ENCODE peak calls at places on chromosome 4, in six cellular contexts. One of them, this sample, is unnamed.

GRCh38 chr4:148092316-148093014 is 349.7 kb downstream of the NR3C2 start:
- DNase-seq in transverse colon: no peak
- DNase-seq in Peyer's patch: no peak
- DNase-seq in suprapubic skin: no peak
- DNase-seq in GM23248: no peak
- DNase-seq in sigmoid colon: no peak
- DNase-seq in this sample: no peak

GRCh38 chr4:157674699-157675098 is 454.2 kb downstream of the GRIA2 start:
- DNase-seq in sigmoid colon: no peak
- DNase-seq in suprapubic skin: no peak
- DNase-seq in GM23248: no peak
- DNase-seq in Peyer's patch: no peak
- DNase-seq in transverse colon: no peak
- DNase-seq in this sample: no peak

GRCh38 chr4:98603683-98604573 is 54.5 kb downstream of the TSPAN5 start:
- DNase-seq in GM23248: peak; percentile 45
- DNase-seq in Peyer's patch: no peak
- DNase-seq in sigmoid colon: no peak
- DNase-seq in suprapubic skin: no peak
- DNase-seq in transverse colon: no peak
- DNase-seq in this sample: no peak

GRCh38 chr4:5461477-5461876 is 246.9 kb downstream of the EVC2 start:
- DNase-seq in transverse colon: no peak
- DNase-seq in Peyer's patch: no peak
- DNase-seq in sigmoid colon: no peak
- DNase-seq in GM23248: no peak
- DNase-seq in suprapubic skin: peak; percentile 32
- DNase-seq in this sample: no peak

GRCh38 chr4:20698382-20698781 is 1.9 kb upstream of the PACRGL start:
- DNase-seq in Peyer's patch: no peak
- DNase-seq in transverse colon: no peak
- DNase-seq in sigmoid colon: no peak
- DNase-seq in GM23248: peak; percentile 57
- DNase-seq in suprapubic skin: no peak
- DNase-seq in this sample: no peak

GRCh38 chr4:36348403-36348938 is 67.1 kb downstream of the DTHD1 start:
- DNase-seq in sigmoid colon: no peak
- DNase-seq in transverse colon: no peak
- DNase-seq in GM23248: no peak
- DNase-seq in suprapubic skin: no peak
- DNase-seq in Peyer's patch: no peak
- DNase-seq in this sample: no peak

GRCh38 chr4:187175197-187175596 is 451.5 kb upstream of the FAT1 start:
- DNase-seq in GM23248: peak; percentile 5
- DNase-seq in Peyer's patch: no peak
- DNase-seq in transverse colon: no peak
- DNase-seq in sigmoid colon: no peak
- DNase-seq in suprapubic skin: no peak
- DNase-seq in this sample: no peak

GRCh38 chr4:103915224-103915869 is 195.6 kb upstream of the TACR3 start:
- DNase-seq in transverse colon: no peak
- DNase-seq in suprapubic skin: no peak
- DNase-seq in GM23248: peak; percentile 66
- DNase-seq in sigmoid colon: no peak
- DNase-seq in Peyer's patch: no peak
- DNase-seq in this sample: no peak

GRCh38 chr4:183636923-183637322 is 22.1 kb downstream of the RWDD4 start:
- DNase-seq in sigmoid colon: no peak
- DNase-seq in Peyer's patch: no peak
- DNase-seq in suprapubic skin: no peak
- DNase-seq in transverse colon: no peak
- DNase-seq in GM23248: peak; percentile 18
- DNase-seq in this sample: no peak

GRCh38 chr4:14726441-14727405 is 275.6 kb upstream of the CPEB2 start:
- DNase-seq in suprapubic skin: no peak
- DNase-seq in GM23248: peak; percentile 1
- DNase-seq in sigmoid colon: no peak
- DNase-seq in transverse colon: peak; percentile 19
- DNase-seq in Peyer's patch: no peak
- DNase-seq in this sample: no peak

GRCh38 chr4:150123982-150124670 is 45.9 kb downstream of the DCLK2 start:
- DNase-seq in sigmoid colon: no peak
- DNase-seq in suprapubic skin: no peak
- DNase-seq in GM23248: no peak
- DNase-seq in transverse colon: no peak
- DNase-seq in Peyer's patch: no peak
- DNase-seq in this sample: no peak

DNA sequence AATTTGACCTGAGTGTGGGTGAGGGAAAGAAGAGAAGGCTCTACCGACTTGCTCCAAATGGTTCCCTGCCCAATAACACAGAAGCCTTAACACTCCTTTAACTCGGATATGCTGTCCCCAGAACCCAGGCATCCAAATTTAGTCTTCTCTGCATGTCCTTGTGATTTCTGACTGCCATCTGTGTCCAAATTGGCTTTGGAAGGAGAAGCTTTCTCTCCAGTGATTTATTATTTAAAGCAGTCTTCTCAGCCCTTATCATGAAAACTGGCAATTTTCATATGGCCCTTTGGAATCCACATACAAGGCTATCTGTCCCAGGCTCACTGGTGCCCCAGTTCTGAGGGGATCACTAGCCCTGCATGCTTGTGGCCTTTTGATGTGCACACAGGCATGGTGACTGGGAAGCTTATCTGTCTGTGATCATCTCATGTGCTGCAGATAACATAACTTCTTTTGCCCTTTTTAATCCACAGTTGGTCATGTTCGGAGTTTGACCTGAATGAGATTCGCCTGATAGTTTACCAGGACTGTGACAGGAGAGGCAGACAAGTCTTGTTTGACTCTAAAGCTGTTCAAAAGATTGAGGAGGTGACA is 56.7 kb downstream of the FNIP2 start:
- DNase-seq in suprapubic skin: no peak
- DNase-seq in GM23248: no peak
- DNase-seq in transverse colon: no peak
- DNase-seq in sigmoid colon: no peak
- DNase-seq in Peyer's patch: no peak
- DNase-seq in this sample: no peak
- H3K4me1 ChIP-seq in suprapubic skin: peaks cover 52% of the 10 kb centered on the region
- H3K4me1 ChIP-seq in GM23248: peaks cover 43% of the 10 kb centered on the region
- H3K4me1 ChIP-seq in transverse colon: peaks cover 37% of the 10 kb centered on the region
- H3K4me1 ChIP-seq in sigmoid colon: peaks cover 46% of the 10 kb centered on the region
- H3K4me1 ChIP-seq in Peyer's patch: no peaks in the 10 kb centered on the region
- H3K4me1 ChIP-seq in this sample: peaks cover 51% of the 10 kb centered on the region

DNA sequence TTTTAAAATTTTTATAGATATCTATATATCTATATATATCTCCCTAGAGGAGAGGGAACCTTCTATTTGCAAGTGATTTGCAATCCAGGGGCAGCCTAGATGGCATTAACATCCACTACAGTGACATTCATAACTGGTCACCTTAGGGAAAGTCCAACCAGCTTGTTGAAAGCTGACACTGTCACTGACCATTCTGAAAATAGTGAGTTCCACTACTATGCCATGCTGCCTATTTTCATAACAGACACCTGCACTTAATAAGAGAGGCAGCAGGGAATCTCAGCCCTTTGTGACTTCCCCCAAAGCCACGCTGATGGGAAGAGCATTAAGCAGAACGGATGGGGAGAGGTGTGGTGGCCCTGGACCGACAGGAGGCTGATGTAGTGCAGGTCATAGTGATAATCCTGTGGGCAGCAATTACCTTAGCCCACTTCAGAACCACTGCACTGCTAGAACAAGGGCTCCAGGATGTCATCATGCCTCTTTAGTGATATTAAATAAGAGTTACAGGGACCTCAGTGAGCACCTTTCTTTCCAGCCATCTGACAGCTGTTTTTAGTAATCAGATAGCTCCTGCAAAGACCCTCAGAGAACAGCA is 51.3 kb downstream of the GPRIN3 start:
- DNase-seq in suprapubic skin: no peak
- DNase-seq in transverse colon: no peak
- DNase-seq in sigmoid colon: no peak
- DNase-seq in Peyer's patch: no peak
- DNase-seq in GM23248: no peak
- DNase-seq in this sample: no peak
- H3K27ac ChIP-seq in suprapubic skin: no peak overlapping the region
- H3K27ac ChIP-seq in transverse colon: no peak overlapping the region
- H3K27ac ChIP-seq in sigmoid colon: no peak overlapping the region
- H3K27ac ChIP-seq in Peyer's patch: no peak overlapping the region
- H3K27ac ChIP-seq in GM23248: no peak overlapping the region
- H3K27ac ChIP-seq in this sample: no peak overlapping the region

DNA sequence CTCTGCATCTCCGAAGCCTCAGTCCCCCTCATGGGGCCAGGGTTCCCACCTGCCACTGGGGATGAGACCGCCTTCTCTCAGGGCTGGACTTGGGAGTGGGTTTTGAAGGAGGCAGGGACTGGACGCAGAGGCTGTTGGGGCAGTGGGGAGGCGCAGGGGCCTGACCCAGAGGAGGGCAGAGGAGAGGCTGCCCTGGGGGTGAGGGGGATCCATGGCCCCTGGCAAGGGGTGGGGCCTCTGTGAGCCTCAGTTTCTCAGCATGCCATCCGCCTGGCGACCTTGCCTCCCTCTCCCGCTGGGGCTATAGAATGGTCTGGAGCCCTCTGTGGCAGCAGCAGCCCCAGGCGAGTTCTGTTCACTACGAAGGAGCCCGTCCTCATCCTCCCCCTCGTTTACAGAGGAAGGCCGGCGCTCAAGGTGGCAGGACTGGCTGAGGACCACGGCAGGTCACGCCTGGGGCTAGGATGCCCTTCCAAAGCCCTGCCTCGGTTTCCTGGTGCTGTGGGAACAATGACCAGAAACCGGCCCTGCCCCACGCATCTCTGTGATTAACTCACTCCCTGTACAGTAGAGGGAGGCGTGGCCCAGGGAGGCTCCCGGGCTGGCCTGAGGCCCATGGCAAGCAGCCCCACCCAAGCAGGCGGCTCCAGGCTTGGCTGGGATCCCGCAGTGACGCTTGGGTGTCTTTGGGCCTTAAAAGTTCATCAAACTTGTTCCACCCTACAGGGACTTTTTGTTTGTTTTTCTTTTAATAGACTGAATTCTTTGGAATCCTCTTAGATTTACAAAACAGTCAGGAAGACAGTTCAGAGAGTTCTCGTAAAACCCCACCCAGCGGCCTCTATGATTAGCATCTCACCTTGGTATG is 16.0 kb upstream of the SH3TC1 start:
- DNase-seq in suprapubic skin: no peak
- DNase-seq in transverse colon: peak; percentile 93
- DNase-seq in GM23248: peak; percentile 94
- DNase-seq in Peyer's patch: peak; percentile 89
- DNase-seq in sigmoid colon: peak; percentile 78
- DNase-seq in this sample: no peak
- H3K4me1 ChIP-seq in suprapubic skin: peaks cover 50% of the 10 kb centered on the region
- H3K4me1 ChIP-seq in transverse colon: no peaks in the 10 kb centered on the region
- H3K4me1 ChIP-seq in GM23248: peaks cover 18% of the 10 kb centered on the region
- H3K4me1 ChIP-seq in Peyer's patch: no peaks in the 10 kb centered on the region
- H3K4me1 ChIP-seq in sigmoid colon: no peaks in the 10 kb centered on the region
- H3K4me1 ChIP-seq in this sample: peaks cover 45% of the 10 kb centered on the region

DNA sequence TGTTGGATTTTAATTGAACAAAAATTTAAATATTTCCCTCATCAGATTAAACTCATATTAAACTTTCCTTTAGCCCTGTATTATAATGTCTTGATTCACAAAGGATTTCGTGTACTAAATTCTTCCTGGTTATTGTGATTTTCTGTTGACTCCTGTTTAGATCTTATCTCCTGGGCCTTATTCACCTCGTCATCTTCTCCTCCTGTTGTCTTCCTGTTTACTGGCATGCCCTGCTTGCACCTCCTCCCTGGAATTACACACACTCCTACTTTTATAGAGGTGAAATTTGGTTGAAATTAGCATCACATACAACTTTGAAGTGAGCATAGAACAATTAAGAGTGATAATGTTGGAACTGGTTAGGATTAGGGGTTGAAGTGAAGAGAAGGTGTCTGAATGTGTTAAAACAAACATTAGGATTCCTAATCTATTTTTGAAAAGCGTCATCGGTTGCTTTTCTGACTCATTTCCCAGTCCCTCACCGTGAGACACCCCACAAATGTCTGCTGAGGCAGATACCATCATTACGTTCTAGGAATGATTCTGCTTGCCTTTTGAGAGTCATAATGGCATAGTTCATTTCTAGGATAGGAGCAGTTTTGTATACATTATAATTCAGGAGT is 32.5 kb downstream of the TLL1 start:
- DNase-seq in GM23248: no peak
- DNase-seq in suprapubic skin: no peak
- DNase-seq in transverse colon: no peak
- DNase-seq in Peyer's patch: no peak
- DNase-seq in sigmoid colon: no peak
- DNase-seq in this sample: no peak
- H3K27ac ChIP-seq in GM23248: no peak overlapping the region
- H3K27ac ChIP-seq in suprapubic skin: no peak overlapping the region
- H3K27ac ChIP-seq in transverse colon: no peak overlapping the region
- H3K27ac ChIP-seq in Peyer's patch: no peak overlapping the region
- H3K27ac ChIP-seq in sigmoid colon: no peak overlapping the region
- H3K27ac ChIP-seq in this sample: no peak overlapping the region

GRCh38 chr4:39936565-39937418 is 40.9 kb downstream of the PDS5A start:
- DNase-seq in Peyer's patch: no peak
- DNase-seq in sigmoid colon: no peak
- DNase-seq in suprapubic skin: no peak
- DNase-seq in transverse colon: no peak
- DNase-seq in GM23248: no peak
- DNase-seq in this sample: no peak
- H3K4me1 ChIP-seq in Peyer's patch: no peaks in the 10 kb centered on the region
- H3K4me1 ChIP-seq in sigmoid colon: peaks cover 16% of the 10 kb centered on the region
- H3K4me1 ChIP-seq in suprapubic skin: peaks cover 28% of the 10 kb centered on the region
- H3K4me1 ChIP-seq in transverse colon: no peaks in the 10 kb centered on the region
- H3K4me1 ChIP-seq in GM23248: peaks cover 18% of the 10 kb centered on the region
- H3K4me1 ChIP-seq in this sample: peaks cover 28% of the 10 kb centered on the region